ENCODE peak calls at places on chromosomes 7 and 10, in six cellular contexts. One of them, this sample, is unnamed.

GRCh38 chr7:128810473-128810872 is 18.7 kb downstream of the CCDC136 start:
- DNase-seq in ascending aorta: no peak
- DNase-seq in astrocyte of the spinal cord: no peak
- DNase-seq in nephron progenitor cell: no peak
- DNase-seq in breast epithelium: no peak
- DNase-seq in AG10803: no peak
- DNase-seq in this sample: no peak

GRCh38 chr7:25805027-25805687 is 346.8 kb upstream of the NFE2L3 start:
- DNase-seq in nephron progenitor cell: no peak
- DNase-seq in AG10803: peak; percentile 6
- DNase-seq in ascending aorta: no peak
- DNase-seq in breast epithelium: peak; percentile 27
- DNase-seq in astrocyte of the spinal cord: peak; percentile 7
- DNase-seq in this sample: no peak

GRCh38 chr10:68135922-68136718 is 26.8 kb downstream of the MYPN start:
- DNase-seq in ascending aorta: peak; percentile 73
- DNase-seq in nephron progenitor cell: no peak
- DNase-seq in AG10803: peak; percentile 95
- DNase-seq in breast epithelium: no peak
- DNase-seq in astrocyte of the spinal cord: peak; percentile 80
- DNase-seq in this sample: no peak

GRCh38 chr7:47132471-47132870 is 449.4 kb downstream of the TNS3 start:
- DNase-seq in ascending aorta: no peak
- DNase-seq in astrocyte of the spinal cord: no peak
- DNase-seq in nephron progenitor cell: no peak
- DNase-seq in breast epithelium: no peak
- DNase-seq in AG10803: peak; percentile 28
- DNase-seq in this sample: no peak

GRCh38 chr7:105932835-105933477 is 30.1 kb upstream of the CDHR3 start:
- DNase-seq in AG10803: peak; percentile 99
- DNase-seq in nephron progenitor cell: no peak
- DNase-seq in ascending aorta: peak; percentile 69
- DNase-seq in breast epithelium: peak; percentile 31
- DNase-seq in astrocyte of the spinal cord: peak; percentile 77
- DNase-seq in this sample: no peak

GRCh38 chr10:93290661-93291354 is 191.3 kb downstream of the MYOF start:
- DNase-seq in breast epithelium: no peak
- DNase-seq in AG10803: no peak
- DNase-seq in ascending aorta: no peak
- DNase-seq in nephron progenitor cell: no peak
- DNase-seq in astrocyte of the spinal cord: no peak
- DNase-seq in this sample: no peak

GRCh38 chr10:93126484-93127052 is 52.9 kb downstream of the CYP26A1 start:
- DNase-seq in breast epithelium: no peak
- DNase-seq in ascending aorta: no peak
- DNase-seq in nephron progenitor cell: no peak
- DNase-seq in AG10803: no peak
- DNase-seq in astrocyte of the spinal cord: no peak
- DNase-seq in this sample: no peak

GRCh38 chr7:71184136-71184535 is 52.2 kb downstream of the GALNT17 start:
- DNase-seq in breast epithelium: no peak
- DNase-seq in astrocyte of the spinal cord: no peak
- DNase-seq in AG10803: no peak
- DNase-seq in ascending aorta: no peak
- DNase-seq in nephron progenitor cell: no peak
- DNase-seq in this sample: no peak

GRCh38 chr7:6579446-6579845 is 2.2 kb downstream of the ZDHHC4 start:
- DNase-seq in astrocyte of the spinal cord: no peak
- DNase-seq in breast epithelium: no peak
- DNase-seq in AG10803: peak; percentile 11
- DNase-seq in nephron progenitor cell: no peak
- DNase-seq in ascending aorta: no peak
- DNase-seq in this sample: no peak

GRCh38 chr7:1725766-1726630 is 55.9 kb downstream of the ELFN1 start:
- DNase-seq in nephron progenitor cell: no peak
- DNase-seq in breast epithelium: no peak
- DNase-seq in AG10803: no peak
- DNase-seq in astrocyte of the spinal cord: no peak
- DNase-seq in ascending aorta: no peak
- DNase-seq in this sample: no peak

GRCh38 chr7:29254663-29255062 is 60.1 kb downstream of the CHN2 start:
- DNase-seq in nephron progenitor cell: no peak
- DNase-seq in astrocyte of the spinal cord: no peak
- DNase-seq in breast epithelium: no peak
- DNase-seq in AG10803: no peak
- DNase-seq in ascending aorta: no peak
- DNase-seq in this sample: no peak

GRCh38 chr10:96049340-96049739 is 6.0 kb downstream of the CCNJ start:
- DNase-seq in astrocyte of the spinal cord: no peak
- DNase-seq in AG10803: no peak
- DNase-seq in ascending aorta: no peak
- DNase-seq in nephron progenitor cell: no peak
- DNase-seq in breast epithelium: no peak
- DNase-seq in this sample: no peak

GRCh38 chr7:143240323-143241168 is 18.7 kb downstream of the TAS2R40 start:
- DNase-seq in AG10803: peak; percentile 91
- DNase-seq in astrocyte of the spinal cord: peak; percentile 90
- DNase-seq in ascending aorta: peak; percentile 78
- DNase-seq in breast epithelium: peak; percentile 66
- DNase-seq in nephron progenitor cell: peak; percentile 68
- DNase-seq in this sample: no peak

GRCh38 chr10:6035101-6035834 is 26.9 kb downstream of the IL2RA start:
- DNase-seq in nephron progenitor cell: no peak
- DNase-seq in AG10803: no peak
- DNase-seq in ascending aorta: peak; percentile 56
- DNase-seq in breast epithelium: no peak
- DNase-seq in astrocyte of the spinal cord: no peak
- DNase-seq in this sample: no peak

GRCh38 chr7:107659666-107660065 is 962 bp upstream of the SLC26A4 start:
- DNase-seq in AG10803: peak; percentile 82
- DNase-seq in astrocyte of the spinal cord: peak; percentile 74
- DNase-seq in ascending aorta: no peak
- DNase-seq in nephron progenitor cell: no peak
- DNase-seq in breast epithelium: no peak
- DNase-seq in this sample: no peak

GRCh38 chr7:143909863-143910262 is 7.9 kb upstream of the TCAF1 start:
- DNase-seq in AG10803: peak; percentile 21
- DNase-seq in astrocyte of the spinal cord: no peak
- DNase-seq in ascending aorta: no peak
- DNase-seq in breast epithelium: no peak
- DNase-seq in nephron progenitor cell: no peak
- DNase-seq in this sample: no peak

GRCh38 chr10:13162013-13162364 is 631 bp downstream of the MCM10 start:
- DNase-seq in astrocyte of the spinal cord: peak; percentile 3
- DNase-seq in AG10803: no peak
- DNase-seq in nephron progenitor cell: peak; percentile 22
- DNase-seq in ascending aorta: no peak
- DNase-seq in breast epithelium: no peak
- DNase-seq in this sample: no peak

GRCh38 chr10:127884501-127884900 is 8.2 kb downstream of the CLRN3 start:
- DNase-seq in nephron progenitor cell: no peak
- DNase-seq in AG10803: no peak
- DNase-seq in breast epithelium: no peak
- DNase-seq in ascending aorta: no peak
- DNase-seq in astrocyte of the spinal cord: no peak
- DNase-seq in this sample: no peak

GRCh38 chr10:124117511-124117785 is 24.1 kb upstream of the CHST15 start:
- DNase-seq in ascending aorta: no peak
- DNase-seq in AG10803: no peak
- DNase-seq in astrocyte of the spinal cord: no peak
- DNase-seq in nephron progenitor cell: no peak
- DNase-seq in breast epithelium: no peak
- DNase-seq in this sample: no peak

GRCh38 chr10:119328222-119328621 is 120.9 kb downstream of the GRK5 start:
- DNase-seq in astrocyte of the spinal cord: no peak
- DNase-seq in AG10803: no peak
- DNase-seq in breast epithelium: no peak
- DNase-seq in nephron progenitor cell: no peak
- DNase-seq in ascending aorta: no peak
- DNase-seq in this sample: no peak

GRCh38 chr7:126993626-126994213 is 259.0 kb downstream of the GRM8 start:
- DNase-seq in nephron progenitor cell: no peak
- DNase-seq in AG10803: no peak
- DNase-seq in ascending aorta: no peak
- DNase-seq in astrocyte of the spinal cord: no peak
- DNase-seq in breast epithelium: no peak
- DNase-seq in this sample: no peak

GRCh38 chr7:95104739-95105138 is 197.3 kb downstream of the PPP1R9A start:
- DNase-seq in breast epithelium: peak; percentile 31
- DNase-seq in AG10803: no peak
- DNase-seq in ascending aorta: no peak
- DNase-seq in nephron progenitor cell: no peak
- DNase-seq in astrocyte of the spinal cord: peak; percentile 19
- DNase-seq in this sample: no peak

GRCh38 chr7:20402297-20403230 is 71.9 kb downstream of the ITGB8 start:
- DNase-seq in AG10803: peak; percentile 23
- DNase-seq in ascending aorta: no peak
- DNase-seq in breast epithelium: no peak
- DNase-seq in astrocyte of the spinal cord: no peak
- DNase-seq in nephron progenitor cell: no peak
- DNase-seq in this sample: no peak
- TF ChIP-seq CTCF in AG10803: peak; percentile 42
- TF ChIP-seq CTCF in ascending aorta: peak; percentile 15
- TF ChIP-seq CTCF in breast epithelium: no peak
- TF ChIP-seq CTCF in astrocyte of the spinal cord: peak; percentile 47
- TF ChIP-seq CTCF in nephron progenitor cell: no peak
- TF ChIP-seq CTCF in this sample: no peak

GRCh38 chr10:1074748-1075358 is 18.7 kb downstream of the WDR37 start:
- DNase-seq in AG10803: no peak
- DNase-seq in breast epithelium: no peak
- DNase-seq in nephron progenitor cell: no peak
- DNase-seq in ascending aorta: no peak
- DNase-seq in astrocyte of the spinal cord: no peak
- DNase-seq in this sample: no peak

GRCh38 chr10:1069680-1070079 is 13.5 kb downstream of the WDR37 start:
- DNase-seq in astrocyte of the spinal cord: no peak
- DNase-seq in AG10803: no peak
- DNase-seq in nephron progenitor cell: no peak
- DNase-seq in breast epithelium: no peak
- DNase-seq in ascending aorta: no peak
- DNase-seq in this sample: no peak

GRCh38 chr10:1078668-1079067 is 22.5 kb downstream of the WDR37 start:
- DNase-seq in breast epithelium: no peak
- DNase-seq in nephron progenitor cell: no peak
- DNase-seq in AG10803: no peak
- DNase-seq in ascending aorta: no peak
- DNase-seq in astrocyte of the spinal cord: no peak
- DNase-seq in this sample: no peak

GRCh38 chr10:1070939-1071338 is 14.8 kb downstream of the WDR37 start:
- DNase-seq in breast epithelium: no peak
- DNase-seq in nephron progenitor cell: no peak
- DNase-seq in astrocyte of the spinal cord: no peak
- DNase-seq in AG10803: no peak
- DNase-seq in ascending aorta: no peak
- DNase-seq in this sample: no peak

DNA sequence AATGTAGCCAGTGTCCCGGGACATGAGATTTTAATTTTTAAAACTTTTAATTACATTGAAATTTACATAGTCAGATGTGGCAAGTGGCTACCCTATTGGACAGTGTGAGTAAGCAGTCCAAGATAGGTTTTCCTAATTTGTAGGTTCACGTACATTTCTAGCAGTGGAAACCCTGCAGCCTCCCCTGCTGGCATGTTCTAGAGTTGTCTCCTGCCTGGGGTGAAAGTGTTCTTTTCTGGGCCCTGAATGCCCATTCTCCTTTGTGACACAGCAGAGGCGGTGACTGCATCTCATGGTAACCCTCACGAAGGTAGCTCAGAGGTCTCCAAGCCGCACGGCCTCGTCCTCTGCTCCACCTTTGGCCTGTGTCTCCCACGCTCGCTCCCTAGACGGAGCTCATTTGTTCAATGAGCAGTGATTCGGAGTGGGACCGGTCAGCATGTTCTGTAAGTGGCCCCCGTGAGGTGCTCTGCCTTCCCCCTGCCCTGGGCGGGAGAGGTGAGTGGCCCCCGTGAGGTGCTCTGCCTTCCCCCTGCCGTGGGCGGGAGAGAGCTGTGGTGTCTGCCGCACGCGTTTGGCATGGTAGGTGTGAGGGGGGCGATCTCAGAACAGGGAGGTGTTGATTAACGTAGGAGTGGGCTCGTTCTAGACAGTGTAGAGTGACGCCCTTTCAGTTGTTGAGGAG is 18.0 kb downstream of the WDR37 start:
- DNase-seq in ascending aorta: no peak
- DNase-seq in nephron progenitor cell: no peak
- DNase-seq in AG10803: no peak
- DNase-seq in astrocyte of the spinal cord: no peak
- DNase-seq in breast epithelium: no peak
- DNase-seq in this sample: no peak
- TF ChIP-seq CTCF in ascending aorta: no peak
- TF ChIP-seq CTCF in nephron progenitor cell: no peak
- TF ChIP-seq CTCF in AG10803: peak; percentile 3
- TF ChIP-seq CTCF in astrocyte of the spinal cord: peak; percentile 20
- TF ChIP-seq CTCF in breast epithelium: no peak
- TF ChIP-seq CTCF in this sample: no peak

DNA sequence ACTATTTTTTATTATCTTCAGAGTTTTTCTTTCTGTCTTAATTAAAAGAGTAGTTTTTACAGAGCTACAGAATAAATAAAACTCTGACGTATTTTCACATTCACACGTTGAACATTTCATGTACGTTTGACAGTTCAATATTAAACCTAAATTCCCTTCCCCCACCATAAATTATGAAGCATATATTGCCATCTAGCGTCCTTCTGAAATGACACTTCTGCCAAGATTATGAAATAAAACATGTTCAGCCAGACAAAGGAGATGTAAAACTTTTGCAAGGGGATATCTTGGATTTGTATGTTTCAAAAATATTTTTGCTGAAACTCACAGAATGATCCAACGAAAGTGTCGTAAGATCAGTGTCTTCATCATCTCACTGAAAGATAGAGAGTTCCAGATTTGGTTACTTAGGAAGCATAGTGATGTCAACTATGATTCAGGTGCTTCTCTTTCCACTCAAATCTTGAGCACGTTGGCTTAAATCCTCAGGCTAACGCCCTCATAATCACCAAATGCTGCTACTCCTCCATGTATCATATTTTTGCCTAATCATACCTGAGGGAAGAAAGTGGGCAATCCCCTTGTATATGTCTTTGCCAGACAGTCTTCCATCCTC is 904.3 kb downstream of the XPNPEP1 start:
- DNase-seq in nephron progenitor cell: no peak
- DNase-seq in breast epithelium: no peak
- DNase-seq in AG10803: peak; percentile 21
- DNase-seq in ascending aorta: no peak
- DNase-seq in astrocyte of the spinal cord: no peak
- DNase-seq in this sample: no peak
- TF ChIP-seq CTCF in nephron progenitor cell: no peak
- TF ChIP-seq CTCF in breast epithelium: no peak
- TF ChIP-seq CTCF in AG10803: peak; percentile 18
- TF ChIP-seq CTCF in ascending aorta: no peak
- TF ChIP-seq CTCF in astrocyte of the spinal cord: no peak
- TF ChIP-seq CTCF in this sample: no peak

DNA sequence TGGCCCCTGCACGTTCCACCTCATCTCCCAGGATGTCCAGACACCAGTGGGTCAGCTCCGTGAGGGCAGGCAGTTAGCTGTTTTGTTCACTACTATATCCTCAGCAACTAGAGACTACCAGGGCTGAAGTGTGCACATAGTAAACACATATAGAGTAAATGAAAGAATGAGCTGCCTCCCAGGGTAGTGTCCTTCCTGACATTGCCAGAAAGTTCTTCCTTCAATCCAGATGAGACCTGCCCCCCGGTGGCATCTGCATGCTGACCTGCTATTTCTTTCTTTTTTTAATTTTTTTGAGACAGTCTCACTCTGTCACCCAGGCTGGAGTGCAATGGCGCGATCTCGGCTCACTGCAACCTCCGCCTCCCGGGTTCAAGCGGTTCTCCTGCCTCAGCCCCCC is 14.0 kb upstream of the ARPC1A start:
- DNase-seq in breast epithelium: no peak
- DNase-seq in astrocyte of the spinal cord: no peak
- DNase-seq in nephron progenitor cell: no peak
- DNase-seq in AG10803: no peak
- DNase-seq in ascending aorta: no peak
- DNase-seq in this sample: no peak
- TF ChIP-seq CTCF in breast epithelium: no peak
- TF ChIP-seq CTCF in astrocyte of the spinal cord: no peak
- TF ChIP-seq CTCF in nephron progenitor cell: no peak
- TF ChIP-seq CTCF in AG10803: no peak
- TF ChIP-seq CTCF in ascending aorta: no peak
- TF ChIP-seq CTCF in this sample: no peak

This sample was measured in esophagus squamous epithelium.